ENCODE peak calls at places on chromosomes 6 and 20, in seven cellular contexts. M is body of pancreas, E is tibial artery, Y is ovary, G is pancreas, D is hepatocyte, R is left lung. U is an unnamed sample.

GRCh38 chr6:159462446-159462845 is 230.6 kb downstream of the SOD2 start:
- DNase-seq in R (no peak), Y (no peak), M (no peak), G (no peak), D (no peak), E (no peak), U (no peak)

GRCh38 chr6:127100510-127101140 is 17.8 kb upstream of the RSPO3 start:
- DNase-seq in M (no peak), D (no peak), E (no peak), R (no peak), Y (no peak), G (no peak), U (no peak)

GRCh38 chr20:10648651-10649050 is 25.1 kb downstream of the JAG1 start:
- DNase-seq in G (no peak), M (no peak), D (no peak), E (peak; percentile 9), Y (no peak), R (no peak), U (no peak)

GRCh38 chr6:36755435-36756348 is 58.1 kb downstream of the RAB44 start:
- DNase-seq in M (no peak), D (no peak), E (no peak), Y (no peak), G (no peak), R (no peak), U (no peak)

GRCh38 chr20:10982692-10983091 is 308.9 kb upstream of the JAG1 start:
- DNase-seq in R (no peak), E (peak; percentile 70), D (peak; percentile 40), G (no peak), M (no peak), Y (peak; percentile 30), U (no peak)

GRCh38 chr20:5065489-5066383 is 54.0 kb downstream of the PCNA start:
- DNase-seq in D (no peak), R (peak; percentile 92), Y (peak; percentile 69), E (peak; percentile 76), G (peak; percentile 89), M (peak; percentile 81), U (peak; percentile 10)

GRCh38 chr20:9615766-9616454 is 101.5 kb downstream of the LAMP5 start:
- DNase-seq in M (no peak), Y (no peak), D (no peak), E (no peak), R (peak; percentile 40), G (no peak), U (no peak)

GRCh38 chr6:45376310-45377040 is 1.3 kb downstream of the SUPT3H start:
- DNase-seq in G (no peak), M (no peak), D (peak; percentile 24), Y (no peak), R (no peak), E (no peak), U (no peak)

GRCh38 chr6:35014786-35015185 is 125.7 kb downstream of the ANKS1A start:
- DNase-seq in D (no peak), G (no peak), M (no peak), R (no peak), E (no peak), Y (no peak), U (no peak)

GRCh38 chr20:19099586-19100555 is 112.6 kb upstream of the SLC24A3 start:
- DNase-seq in G (no peak), M (no peak), Y (no peak), D (peak; percentile 14), R (no peak), E (no peak), U (no peak)

GRCh38 chr6:48027704-48028435 is 83.1 kb downstream of the PTCHD4 start:
- DNase-seq in E (no peak), G (no peak), R (no peak), D (no peak), Y (no peak), M (no peak), U (no peak)

GRCh38 chr6:48036316-48036715 is 74.7 kb downstream of the PTCHD4 start:
- DNase-seq in Y (no peak), M (no peak), G (no peak), D (no peak), R (no peak), E (no peak), U (no peak)

GRCh38 chr6:48037946-48038345 is 73.1 kb downstream of the PTCHD4 start:
- DNase-seq in R (no peak), G (no peak), M (no peak), D (no peak), Y (no peak), E (no peak), U (no peak)

GRCh38 chr6:48032156-48032555 is 78.8 kb downstream of the PTCHD4 start:
- DNase-seq in E (no peak), R (no peak), D (no peak), Y (peak; percentile 6), G (no peak), M (no peak), U (no peak)
- H3K27ac ChIP-seq in E (no peak overlapping the region), R (no peak overlapping the region), D (no peak overlapping the region), Y (no peak overlapping the region), G (no peak overlapping the region), M (no peak overlapping the region), U (no peak overlapping the region)

GRCh38 chr20:55685425-55685824 is 319.9 kb downstream of the CBLN4 start:
- DNase-seq in E (no peak), M (no peak), D (no peak), Y (no peak), G (no peak), R (no peak), U (no peak)
- H3K27ac ChIP-seq in E (no peak overlapping the region), M (no peak overlapping the region), D (no peak overlapping the region), Y (peak overlapping the region; percentile 43), G (no peak overlapping the region), R (no peak overlapping the region), U (no peak overlapping the region)

GRCh38 chr20:52332649-52333048 is 141.1 kb upstream of the ZFP64 start:
- DNase-seq in E (no peak), G (no peak), R (no peak), M (no peak), D (no peak), Y (no peak), U (no peak)

DNA sequence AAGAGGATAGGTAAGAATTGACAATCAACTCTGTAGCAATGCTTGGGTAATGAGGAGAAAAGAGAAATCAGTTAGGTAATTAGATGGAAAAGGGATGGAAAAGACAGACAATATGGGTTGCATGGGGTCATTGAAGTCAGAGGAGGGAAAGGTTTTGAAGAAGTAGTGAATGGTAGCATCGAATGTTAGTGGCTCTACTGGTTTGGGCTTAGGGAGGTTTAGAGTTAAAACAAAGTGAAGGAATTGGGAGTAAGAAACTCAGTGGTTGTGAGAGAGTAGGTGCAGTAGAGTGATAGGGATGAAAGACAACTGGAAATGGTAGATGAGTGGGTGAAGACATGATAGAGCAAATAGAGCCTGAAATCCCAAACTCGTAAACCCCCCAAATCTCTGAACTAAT is 140.1 kb upstream of the ZFP64 start:
- DNase-seq in D (no peak), E (no peak), G (no peak), M (no peak), Y (no peak), R (no peak), U (no peak)
- H3K27ac ChIP-seq in D (no peak overlapping the region), E (no peak overlapping the region), G (no peak overlapping the region), M (no peak overlapping the region), Y (no peak overlapping the region), R (no peak overlapping the region), U (no peak overlapping the region)

DNA sequence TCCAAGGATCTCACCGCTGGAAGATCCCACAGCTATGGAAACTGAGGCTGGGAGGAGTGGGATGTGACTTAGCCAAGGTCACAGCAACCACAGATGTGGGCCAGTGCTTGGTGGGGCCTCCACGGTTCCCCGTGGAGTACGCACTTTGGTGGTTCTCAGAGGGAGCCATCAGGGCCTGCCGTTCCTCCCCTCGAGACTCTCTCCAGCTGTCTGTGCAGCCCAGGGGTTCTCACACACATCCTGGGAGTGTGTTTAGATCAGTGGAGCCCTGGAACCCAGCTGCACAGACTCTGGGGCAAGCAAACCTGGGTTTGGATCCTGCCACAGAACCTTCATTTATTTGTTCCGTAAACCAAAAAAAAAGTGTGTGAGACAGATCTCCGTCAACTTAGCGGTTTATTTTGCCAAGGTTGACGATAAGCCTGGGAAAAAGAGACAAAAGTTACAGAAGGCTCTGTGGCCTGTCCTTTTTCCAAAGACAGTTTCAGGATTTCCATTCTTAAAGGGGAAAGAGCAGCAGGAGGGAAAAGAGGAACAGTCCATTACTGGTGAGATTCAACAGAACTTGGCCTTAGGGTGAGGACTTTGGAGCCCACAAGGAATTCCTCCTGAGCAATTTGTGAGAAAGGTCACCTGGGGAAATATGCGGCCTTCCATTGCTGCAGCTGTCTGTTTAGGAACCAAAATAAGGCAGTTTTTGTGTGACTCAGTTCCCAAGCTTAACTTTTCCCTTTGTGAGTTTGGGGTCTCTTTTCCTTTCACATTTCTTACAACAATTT is 13.6 kb upstream of the MYMX start:
- DNase-seq in Y (no peak), E (no peak), G (no peak), D (no peak), R (no peak), M (no peak), U (no peak)
- H3K27ac ChIP-seq in Y (no peak overlapping the region), E (no peak overlapping the region), G (peak overlapping the region; percentile 32), D (peak overlapping the region; percentile 68), R (no peak overlapping the region), M (peak overlapping the region; percentile 37), U (no peak overlapping the region)

DNA sequence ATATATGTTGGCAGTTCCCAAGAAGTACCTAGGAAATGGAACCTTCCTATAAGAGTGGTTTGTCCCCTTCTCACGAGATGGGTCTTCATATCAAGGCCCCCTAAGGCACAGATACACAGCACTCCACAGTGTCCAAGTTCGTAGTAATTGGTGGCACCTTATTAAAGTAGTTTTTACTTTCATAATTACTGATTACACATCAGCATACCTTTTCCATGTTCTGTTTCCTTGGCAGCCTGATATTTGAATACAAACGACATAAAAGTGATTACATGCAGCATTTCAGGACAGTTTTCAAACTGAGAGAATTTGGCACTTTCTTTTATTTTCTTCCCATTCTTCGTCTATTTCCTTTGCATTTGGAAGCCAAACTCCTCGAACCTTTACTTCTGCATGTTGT is 139.6 kb downstream of the MTHFD1L start:
- DNase-seq in D (no peak), G (no peak), M (no peak), Y (no peak), E (no peak), R (no peak), U (no peak)
- H3K27ac ChIP-seq in D (no peak overlapping the region), G (no peak overlapping the region), M (no peak overlapping the region), Y (peak overlapping the region; percentile 78), E (no peak overlapping the region), R (peak overlapping the region; percentile 80), U (no peak overlapping the region)

GRCh38 chr6:26140967-26141294 is 53.7 kb downstream of the HFE start:
- DNase-seq in Y (no peak), D (no peak), E (no peak), G (no peak), M (no peak), R (no peak), U (no peak)
- H3K27ac ChIP-seq in Y (no peak overlapping the region), D (no peak overlapping the region), E (no peak overlapping the region), G (peak overlapping the region; percentile 10), M (no peak overlapping the region), R (no peak overlapping the region), U (peak overlapping the region; percentile 86)

GRCh38 chr6:157845493-157846259 is 22.6 kb downstream of the SNX9 start:
- DNase-seq in Y (no peak), M (no peak), G (no peak), E (no peak), D (no peak), R (no peak), U (no peak)
- H3K27ac ChIP-seq in Y (no peak overlapping the region), M (no peak overlapping the region), G (no peak overlapping the region), E (no peak overlapping the region), D (no peak overlapping the region), R (no peak overlapping the region), U (no peak overlapping the region)

DNA sequence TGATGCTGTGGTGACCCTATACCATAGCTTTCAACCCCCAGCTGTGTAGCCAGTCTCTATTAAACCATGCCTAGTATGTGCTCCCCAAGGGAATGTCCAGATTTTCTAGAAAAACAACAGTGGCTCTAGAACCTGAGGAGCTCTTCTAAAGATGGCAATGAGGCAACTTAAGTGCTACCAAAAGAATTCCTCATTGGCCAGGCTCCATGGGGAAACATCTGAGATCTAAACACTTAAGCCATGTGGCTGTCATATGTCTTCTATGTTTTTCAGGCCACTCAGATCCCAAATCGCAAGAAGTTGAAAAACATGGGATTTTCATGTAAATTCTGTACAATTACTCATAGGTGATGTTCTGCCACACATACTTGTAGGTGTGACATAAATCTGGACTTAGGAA is 191.1 kb downstream of the TPBG start:
- DNase-seq in G (no peak), R (no peak), D (no peak), M (no peak), Y (no peak), E (no peak), U (no peak)
- H3K27ac ChIP-seq in G (no peak overlapping the region), R (no peak overlapping the region), D (no peak overlapping the region), M (no peak overlapping the region), Y (no peak overlapping the region), E (no peak overlapping the region), U (no peak overlapping the region)

U was measured in thyroid gland.